ENCODE peak calls at places on chromosomes 13 and 19, in ten cellular contexts. One of them, this sample, is unnamed.

GRCh38 chr19:4972509-4973230 is 3.8 kb downstream of the KDM4B start:
- DNase-seq in neural progenitor cell: no peak
- DNase-seq in neuronal stem cell: no peak
- DNase-seq in psoas muscle: no peak
- DNase-seq in cardiac fibroblast: peak; percentile 64
- DNase-seq in tibial artery: no peak
- DNase-seq in AG04450: no peak
- DNase-seq in sigmoid colon: no peak
- DNase-seq in breast epithelium: no peak
- DNase-seq in heart left ventricle: no peak
- DNase-seq in this sample: no peak

GRCh38 chr19:49125025-49125731 is 5.8 kb downstream of the PPFIA3 start:
- DNase-seq in neuronal stem cell: no peak
- DNase-seq in sigmoid colon: no peak
- DNase-seq in heart left ventricle: no peak
- DNase-seq in neural progenitor cell: peak; percentile 45
- DNase-seq in tibial artery: no peak
- DNase-seq in psoas muscle: no peak
- DNase-seq in AG04450: no peak
- DNase-seq in cardiac fibroblast: no peak
- DNase-seq in breast epithelium: no peak
- DNase-seq in this sample: no peak

GRCh38 chr13:30033681-30034447 is 183.4 kb upstream of the UBL3 start:
- DNase-seq in neural progenitor cell: no peak
- DNase-seq in breast epithelium: no peak
- DNase-seq in cardiac fibroblast: peak; percentile 93
- DNase-seq in heart left ventricle: no peak
- DNase-seq in neuronal stem cell: no peak
- DNase-seq in tibial artery: no peak
- DNase-seq in psoas muscle: no peak
- DNase-seq in sigmoid colon: no peak
- DNase-seq in AG04450: peak; percentile 82
- DNase-seq in this sample: no peak

GRCh38 chr13:97809576-97809975 is 143.9 kb upstream of the IPO5 start:
- DNase-seq in cardiac fibroblast: peak; percentile 10
- DNase-seq in neural progenitor cell: no peak
- DNase-seq in psoas muscle: no peak
- DNase-seq in sigmoid colon: no peak
- DNase-seq in neuronal stem cell: no peak
- DNase-seq in tibial artery: no peak
- DNase-seq in heart left ventricle: no peak
- DNase-seq in AG04450: no peak
- DNase-seq in breast epithelium: no peak
- DNase-seq in this sample: no peak

GRCh38 chr19:35100588-35101533 is 14.8 kb upstream of the FXYD3 start:
- DNase-seq in tibial artery: no peak
- DNase-seq in AG04450: no peak
- DNase-seq in neural progenitor cell: no peak
- DNase-seq in heart left ventricle: peak; percentile 16
- DNase-seq in psoas muscle: no peak
- DNase-seq in breast epithelium: no peak
- DNase-seq in cardiac fibroblast: no peak
- DNase-seq in neuronal stem cell: no peak
- DNase-seq in sigmoid colon: no peak
- DNase-seq in this sample: no peak

GRCh38 chr19:14516048-14516534 is 2.1 kb downstream of the DNAJB1 start:
- DNase-seq in tibial artery: no peak
- DNase-seq in psoas muscle: no peak
- DNase-seq in sigmoid colon: no peak
- DNase-seq in neural progenitor cell: no peak
- DNase-seq in cardiac fibroblast: no peak
- DNase-seq in neuronal stem cell: no peak
- DNase-seq in AG04450: no peak
- DNase-seq in breast epithelium: no peak
- DNase-seq in heart left ventricle: no peak
- DNase-seq in this sample: no peak

GRCh38 chr13:51270606-51271005 is 48.4 kb downstream of the FAM124A start:
- DNase-seq in neuronal stem cell: no peak
- DNase-seq in psoas muscle: no peak
- DNase-seq in tibial artery: no peak
- DNase-seq in sigmoid colon: no peak
- DNase-seq in cardiac fibroblast: no peak
- DNase-seq in breast epithelium: no peak
- DNase-seq in AG04450: no peak
- DNase-seq in heart left ventricle: no peak
- DNase-seq in neural progenitor cell: no peak
- DNase-seq in this sample: no peak

GRCh38 chr19:28021316-28022185 is 1191.4 kb downstream of the UQCRFS1 start:
- DNase-seq in breast epithelium: no peak
- DNase-seq in tibial artery: no peak
- DNase-seq in AG04450: no peak
- DNase-seq in neuronal stem cell: no peak
- DNase-seq in neural progenitor cell: no peak
- DNase-seq in psoas muscle: no peak
- DNase-seq in sigmoid colon: no peak
- DNase-seq in heart left ventricle: no peak
- DNase-seq in cardiac fibroblast: no peak
- DNase-seq in this sample: no peak

GRCh38 chr13:110182461-110182860 is 124.5 kb downstream of the COL4A1 start:
- DNase-seq in AG04450: no peak
- DNase-seq in breast epithelium: no peak
- DNase-seq in neural progenitor cell: no peak
- DNase-seq in tibial artery: no peak
- DNase-seq in psoas muscle: no peak
- DNase-seq in neuronal stem cell: no peak
- DNase-seq in heart left ventricle: no peak
- DNase-seq in sigmoid colon: peak; percentile 61
- DNase-seq in cardiac fibroblast: no peak
- DNase-seq in this sample: no peak

GRCh38 chr13:33794576-33794975 is 23.4 kb upstream of the RFC3 start:
- DNase-seq in sigmoid colon: no peak
- DNase-seq in heart left ventricle: no peak
- DNase-seq in cardiac fibroblast: peak; percentile 34
- DNase-seq in AG04450: no peak
- DNase-seq in neuronal stem cell: no peak
- DNase-seq in neural progenitor cell: no peak
- DNase-seq in breast epithelium: no peak
- DNase-seq in psoas muscle: no peak
- DNase-seq in tibial artery: no peak
- DNase-seq in this sample: no peak

GRCh38 chr13:44032801-44033200 is 153.1 kb downstream of the LACC1 start:
- DNase-seq in neuronal stem cell: no peak
- DNase-seq in neural progenitor cell: no peak
- DNase-seq in tibial artery: no peak
- DNase-seq in heart left ventricle: no peak
- DNase-seq in psoas muscle: no peak
- DNase-seq in sigmoid colon: no peak
- DNase-seq in breast epithelium: no peak
- DNase-seq in AG04450: no peak
- DNase-seq in cardiac fibroblast: no peak
- DNase-seq in this sample: no peak

GRCh38 chr13:46087481-46087880 is 17.4 kb downstream of the CPB2 start:
- DNase-seq in sigmoid colon: no peak
- DNase-seq in psoas muscle: no peak
- DNase-seq in neural progenitor cell: no peak
- DNase-seq in AG04450: no peak
- DNase-seq in neuronal stem cell: no peak
- DNase-seq in heart left ventricle: no peak
- DNase-seq in breast epithelium: no peak
- DNase-seq in cardiac fibroblast: no peak
- DNase-seq in tibial artery: no peak
- DNase-seq in this sample: no peak

GRCh38 chr13:113364371-113364932 is 522 bp upstream of the GRTP1 start:
- DNase-seq in cardiac fibroblast: no peak
- DNase-seq in AG04450: no peak
- DNase-seq in sigmoid colon: peak; percentile 71
- DNase-seq in neuronal stem cell: peak; percentile 43
- DNase-seq in heart left ventricle: no peak
- DNase-seq in psoas muscle: peak; percentile 45
- DNase-seq in tibial artery: peak; percentile 66
- DNase-seq in neural progenitor cell: no peak
- DNase-seq in breast epithelium: no peak
- DNase-seq in this sample: no peak

GRCh38 chr13:74886496-74886895 is 595.5 kb downstream of the TBC1D4 start:
- DNase-seq in sigmoid colon: no peak
- DNase-seq in AG04450: no peak
- DNase-seq in neural progenitor cell: no peak
- DNase-seq in breast epithelium: no peak
- DNase-seq in heart left ventricle: no peak
- DNase-seq in neuronal stem cell: no peak
- DNase-seq in tibial artery: no peak
- DNase-seq in psoas muscle: no peak
- DNase-seq in cardiac fibroblast: peak; percentile 63
- DNase-seq in this sample: no peak

GRCh38 chr13:110317496-110318195 is 10.6 kb downstream of the COL4A2 start:
- DNase-seq in neuronal stem cell: no peak
- DNase-seq in psoas muscle: no peak
- DNase-seq in AG04450: no peak
- DNase-seq in breast epithelium: no peak
- DNase-seq in tibial artery: peak; percentile 62
- DNase-seq in cardiac fibroblast: no peak
- DNase-seq in heart left ventricle: no peak
- DNase-seq in sigmoid colon: no peak
- DNase-seq in neural progenitor cell: no peak
- DNase-seq in this sample: no peak

GRCh38 chr19:30530751-30531150 is 158.6 kb downstream of the ZNF536 start:
- DNase-seq in sigmoid colon: no peak
- DNase-seq in heart left ventricle: no peak
- DNase-seq in psoas muscle: no peak
- DNase-seq in tibial artery: no peak
- DNase-seq in breast epithelium: no peak
- DNase-seq in AG04450: no peak
- DNase-seq in neuronal stem cell: no peak
- DNase-seq in neural progenitor cell: no peak
- DNase-seq in cardiac fibroblast: no peak
- DNase-seq in this sample: no peak

GRCh38 chr19:13537454-13537853 is 31.2 kb upstream of the CACNA1A start:
- DNase-seq in neural progenitor cell: peak; percentile 44
- DNase-seq in psoas muscle: no peak
- DNase-seq in heart left ventricle: no peak
- DNase-seq in breast epithelium: no peak
- DNase-seq in sigmoid colon: no peak
- DNase-seq in neuronal stem cell: no peak
- DNase-seq in tibial artery: no peak
- DNase-seq in AG04450: no peak
- DNase-seq in cardiac fibroblast: no peak
- DNase-seq in this sample: no peak

GRCh38 chr13:43905435-43906031 is 25.8 kb downstream of the LACC1 start:
- DNase-seq in psoas muscle: no peak
- DNase-seq in cardiac fibroblast: peak; percentile 82
- DNase-seq in heart left ventricle: no peak
- DNase-seq in AG04450: peak; percentile 48
- DNase-seq in tibial artery: no peak
- DNase-seq in neural progenitor cell: peak; percentile 80
- DNase-seq in breast epithelium: no peak
- DNase-seq in neuronal stem cell: peak; percentile 54
- DNase-seq in sigmoid colon: no peak
- DNase-seq in this sample: peak; percentile 32

GRCh38 chr19:56477429-56478338 is 539 bp upstream of the ZNF667 start:
- DNase-seq in tibial artery: peak; percentile 94
- DNase-seq in neuronal stem cell: peak; percentile 90
- DNase-seq in breast epithelium: peak; percentile 89
- DNase-seq in heart left ventricle: peak; percentile 94
- DNase-seq in cardiac fibroblast: peak; percentile 95
- DNase-seq in neural progenitor cell: peak; percentile 90
- DNase-seq in AG04450: peak; percentile 74
- DNase-seq in sigmoid colon: peak; percentile 96
- DNase-seq in psoas muscle: peak; percentile 94
- DNase-seq in this sample: peak; percentile 90
- H3K4me3 ChIP-seq in tibial artery: peak overlapping the region; percentile 81
- H3K4me3 ChIP-seq in neuronal stem cell: peak overlapping the region; percentile 100
- H3K4me3 ChIP-seq in breast epithelium: peak overlapping the region; percentile 95
- H3K4me3 ChIP-seq in heart left ventricle: peak overlapping the region; percentile 91
- H3K4me3 ChIP-seq in cardiac fibroblast: peak overlapping the region; percentile 92
- H3K4me3 ChIP-seq in neural progenitor cell: peak overlapping the region; percentile 60
- H3K4me3 ChIP-seq in AG04450: peak overlapping the region; percentile 84
- H3K4me3 ChIP-seq in sigmoid colon: peak overlapping the region; percentile 71
- H3K4me3 ChIP-seq in psoas muscle: peak overlapping the region; percentile 87
- H3K4me3 ChIP-seq in this sample: peak overlapping the region; percentile 97

GRCh38 chr13:92143766-92144165 is 745.3 kb downstream of the GPC5 start:
- DNase-seq in psoas muscle: no peak
- DNase-seq in breast epithelium: no peak
- DNase-seq in cardiac fibroblast: no peak
- DNase-seq in neural progenitor cell: no peak
- DNase-seq in AG04450: no peak
- DNase-seq in neuronal stem cell: no peak
- DNase-seq in tibial artery: no peak
- DNase-seq in sigmoid colon: no peak
- DNase-seq in heart left ventricle: no peak
- DNase-seq in this sample: no peak
- H3K4me3 ChIP-seq in psoas muscle: no peak overlapping the region
- H3K4me3 ChIP-seq in breast epithelium: no peak overlapping the region
- H3K4me3 ChIP-seq in cardiac fibroblast: no peak overlapping the region
- H3K4me3 ChIP-seq in neural progenitor cell: no peak overlapping the region
- H3K4me3 ChIP-seq in AG04450: no peak overlapping the region
- H3K4me3 ChIP-seq in neuronal stem cell: no peak overlapping the region
- H3K4me3 ChIP-seq in tibial artery: no peak overlapping the region
- H3K4me3 ChIP-seq in sigmoid colon: no peak overlapping the region
- H3K4me3 ChIP-seq in heart left ventricle: no peak overlapping the region
- H3K4me3 ChIP-seq in this sample: no peak overlapping the region

GRCh38 chr19:19193926-19194325 is 1.9 kb downstream of the RFXANK start:
- DNase-seq in sigmoid colon: no peak
- DNase-seq in tibial artery: no peak
- DNase-seq in cardiac fibroblast: no peak
- DNase-seq in neuronal stem cell: no peak
- DNase-seq in AG04450: no peak
- DNase-seq in breast epithelium: no peak
- DNase-seq in neural progenitor cell: no peak
- DNase-seq in psoas muscle: no peak
- DNase-seq in heart left ventricle: no peak
- DNase-seq in this sample: no peak
- H3K4me3 ChIP-seq in sigmoid colon: peak overlapping the region; percentile 81
- H3K4me3 ChIP-seq in tibial artery: peak overlapping the region; percentile 85
- H3K4me3 ChIP-seq in cardiac fibroblast: peak overlapping the region; percentile 83
- H3K4me3 ChIP-seq in neuronal stem cell: no peak overlapping the region
- H3K4me3 ChIP-seq in AG04450: peak overlapping the region; percentile 92
- H3K4me3 ChIP-seq in breast epithelium: peak overlapping the region; percentile 84
- H3K4me3 ChIP-seq in neural progenitor cell: no peak overlapping the region
- H3K4me3 ChIP-seq in psoas muscle: peak overlapping the region; percentile 84
- H3K4me3 ChIP-seq in heart left ventricle: no peak overlapping the region
- H3K4me3 ChIP-seq in this sample: peak overlapping the region; percentile 89

DNA sequence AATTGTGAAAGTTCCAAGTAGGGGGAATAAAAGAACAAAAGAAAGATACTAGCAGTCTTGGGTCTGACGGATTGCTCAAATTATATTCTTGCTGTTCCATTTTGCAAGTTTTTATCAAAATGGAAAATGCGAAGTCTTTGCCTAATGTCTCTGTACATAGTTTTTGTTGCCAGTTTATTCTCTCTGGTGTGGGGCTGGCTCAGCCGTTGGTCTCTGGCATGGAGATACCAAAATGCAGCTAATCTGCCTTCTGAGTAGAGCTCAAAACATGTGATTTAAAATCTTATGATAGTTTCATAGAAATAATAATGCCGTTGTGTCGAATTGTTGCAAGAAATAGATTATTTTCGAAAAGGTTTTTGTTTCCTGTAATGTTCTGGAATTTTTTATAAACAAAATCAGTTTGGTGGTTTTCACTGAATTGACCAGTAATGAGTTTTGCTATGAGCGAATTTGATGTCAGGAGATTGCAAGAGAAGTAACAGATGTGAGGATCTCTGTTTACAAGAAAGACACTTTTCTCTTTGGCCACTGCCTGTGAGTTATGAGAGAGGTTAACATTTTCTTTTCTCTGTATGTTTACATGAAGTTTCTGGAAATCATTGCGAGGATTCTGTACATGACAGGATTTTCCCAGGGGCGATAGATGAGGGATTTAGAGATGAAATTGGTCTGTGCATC is 147.0 kb downstream of the DCT start:
- DNase-seq in breast epithelium: no peak
- DNase-seq in psoas muscle: no peak
- DNase-seq in AG04450: no peak
- DNase-seq in sigmoid colon: no peak
- DNase-seq in cardiac fibroblast: no peak
- DNase-seq in neural progenitor cell: no peak
- DNase-seq in neuronal stem cell: no peak
- DNase-seq in heart left ventricle: no peak
- DNase-seq in tibial artery: no peak
- DNase-seq in this sample: no peak
- H3K4me3 ChIP-seq in breast epithelium: no peak overlapping the region
- H3K4me3 ChIP-seq in psoas muscle: no peak overlapping the region
- H3K4me3 ChIP-seq in AG04450: no peak overlapping the region
- H3K4me3 ChIP-seq in sigmoid colon: no peak overlapping the region
- H3K4me3 ChIP-seq in cardiac fibroblast: no peak overlapping the region
- H3K4me3 ChIP-seq in neural progenitor cell: no peak overlapping the region
- H3K4me3 ChIP-seq in neuronal stem cell: no peak overlapping the region
- H3K4me3 ChIP-seq in heart left ventricle: no peak overlapping the region
- H3K4me3 ChIP-seq in tibial artery: no peak overlapping the region
- H3K4me3 ChIP-seq in this sample: no peak overlapping the region